ENCODE peak calls at places on chromosomes 7 and 10, in seven cellular contexts. O, W, Z, V, S, P and J are unnamed samples.

GRCh38 chr7:333399-333776 is 43.4 kb downstream of the FOXL3 start:
- DNase-seq in V (no peak), O (no peak), W (no peak), Z (no peak), S (peak; percentile 55), P (peak; percentile 62), J (peak; percentile 84)

GRCh38 chr10:18528292-18528691 is 123.1 kb downstream of the NSUN6 start:
- DNase-seq in P (no peak), S (no peak), V (no peak), O (no peak), Z (no peak), W (no peak), J (no peak)

GRCh38 chr10:26090762-26091161 is 125.8 kb upstream of the GAD2 start:
- DNase-seq in P (no peak), V (no peak), O (no peak), S (no peak), Z (no peak), W (no peak), J (no peak)

GRCh38 chr10:61847087-61847486 is 54.4 kb upstream of the ARID5B start:
- DNase-seq in S (no peak), Z (no peak), V (no peak), O (no peak), W (no peak), P (no peak), J (no peak)

GRCh38 chr7:133275008-133275407 is 22.1 kb downstream of the EXOC4 start:
- DNase-seq in O (no peak), V (no peak), P (no peak), S (no peak), Z (no peak), W (no peak), J (no peak)

GRCh38 chr10:110017940-110018339 is 10.2 kb downstream of the ADD3 start:
- DNase-seq in P (no peak), S (no peak), W (no peak), V (no peak), Z (peak; percentile 41), O (no peak), J (no peak)

GRCh38 chr7:13988765-13989137 is 715 bp downstream of the ETV1 start:
- DNase-seq in O (no peak), S (no peak), V (no peak), W (no peak), P (peak; percentile 24), Z (peak; percentile 60), J (peak; percentile 26)

GRCh38 chr10:30070001-30070759 is 10.8 kb upstream of the JCAD start:
- DNase-seq in S (no peak), O (no peak), V (no peak), Z (no peak), P (peak; percentile 67), W (no peak), J (no peak)

GRCh38 chr10:95429639-95430038 is 131.5 kb downstream of the SORBS1 start:
- DNase-seq in P (no peak), W (no peak), O (peak; percentile 99), Z (no peak), S (no peak), V (no peak), J (no peak)

GRCh38 chr10:99937630-99938029 is 72.1 kb downstream of the DNMBP start:
- DNase-seq in W (no peak), Z (no peak), O (no peak), P (no peak), V (no peak), S (no peak), J (no peak)

GRCh38 chr7:8612584-8612983 is 179.2 kb downstream of the NXPH1 start:
- DNase-seq in Z (no peak), S (no peak), W (no peak), O (no peak), P (no peak), V (no peak), J (no peak)

GRCh38 chr10:28677889-28678686 is 767 bp downstream of the BAMBI start:
- DNase-seq in Z (no peak), W (peak; percentile 3), O (peak; percentile 22), V (no peak), P (peak; percentile 40), S (peak; percentile 27), J (peak; percentile 70)